ENCODE peak calls at places on chromosomes 7 and 10, in four cellular contexts. Q is aorta; V is left ventricle myocardium inferior; Z is CD4-positive, alpha-beta memory T cell. S is an unnamed sample.

GRCh38 chr10:132364594-132364970 is 32.4 kb upstream of the PWWP2B start:
- DNase-seq in Q (peak; percentile 42), V (no peak), Z (no peak), S (no peak)

GRCh38 chr10:47363781-47364180 is 15.6 kb downstream of the RBP3 start:
- DNase-seq in Q (no peak), V (no peak), Z (no peak), S (no peak)

GRCh38 chr10:99435986-99436633 is 5.7 kb upstream of the GOT1 start:
- DNase-seq in Q (no peak), V (no peak), Z (no peak), S (peak; percentile 60)

GRCh38 chr10:9209105-9209798 is 1154.8 kb downstream of the GATA3 start:
- DNase-seq in Q (peak; percentile 61), V (peak; percentile 43), Z (peak; percentile 50), S (peak; percentile 77)

GRCh38 chr10:113026679-113027078 is 76.6 kb downstream of the TCF7L2 start:
- DNase-seq in Q (no peak), V (no peak), Z (no peak), S (no peak)

GRCh38 chr10:106182542-106182941 is 982.0 kb downstream of the SORCS1 start:
- DNase-seq in Q (no peak), V (no peak), Z (no peak), S (no peak)

GRCh38 chr10:93461807-93462178 is 20.3 kb downstream of the MYOF start:
- DNase-seq in Q (no peak), V (no peak), Z (no peak), S (no peak)

GRCh38 chr7:81604075-81604807 is 165.6 kb downstream of the HGF start:
- DNase-seq in Q (no peak), V (no peak), Z (no peak), S (no peak)

GRCh38 chr10:92381543-92381954 is 90.6 kb downstream of the MARCHF5 start:
- DNase-seq in Q (no peak), V (no peak), Z (no peak), S (no peak)

GRCh38 chr10:129102906-129103693 is 363.9 kb upstream of the MGMT start:
- DNase-seq in Q (no peak), V (no peak), Z (no peak), S (no peak)

GRCh38 chr10:12533723-12534122 is 184.4 kb downstream of the CAMK1D start:
- DNase-seq in Q (no peak), V (no peak), Z (no peak), S (no peak)

GRCh38 chr7:70997275-70997674 is 134.7 kb upstream of the GALNT17 start:
- DNase-seq in Q (no peak), V (no peak), Z (no peak), S (no peak)

GRCh38 chr7:43785425-43785824 is 26.9 kb downstream of the BLVRA start:
- DNase-seq in Q (no peak), V (no peak), Z (no peak), S (no peak)

GRCh38 chr7:19352271-19352670 is 207.1 kb upstream of the FERD3L start:
- DNase-seq in Q (no peak), V (no peak), Z (no peak), S (no peak)

GRCh38 chr10:3895045-3895609 is 110.1 kb upstream of the KLF6 start:
- DNase-seq in Q (no peak), V (no peak), Z (no peak), S (no peak)

GRCh38 chr7:55173671-55174070 is 154.9 kb downstream of the EGFR start:
- DNase-seq in Q (no peak), V (no peak), Z (no peak), S (peak; percentile 14)

GRCh38 chr7:93327006-93327633 is 95.0 kb downstream of the VPS50 start:
- DNase-seq in Q (no peak), V (no peak), Z (no peak), S (no peak)

GRCh38 chr7:103660455-103661371 is 214.7 kb upstream of the SLC26A5 start:
- DNase-seq in Q (no peak), V (no peak), Z (no peak), S (peak; percentile 77)

GRCh38 chr10:87058171-87058570 is 36.5 kb downstream of the GLUD1 start:
- DNase-seq in Q (no peak), V (no peak), Z (no peak), S (no peak)

GRCh38 chr10:114681542-114681941 is 23.5 kb upstream of the ABLIM1 start:
- DNase-seq in Q (no peak), V (peak; percentile 39), Z (no peak), S (no peak)

GRCh38 chr10:132689721-132690360 is 96.1 kb downstream of the NKX6-2 start:
- DNase-seq in Q (peak; percentile 13), V (peak; percentile 3), Z (no peak), S (no peak)

GRCh38 chr10:132654708-132655661 is 117.4 kb downstream of the INPP5A start:
- DNase-seq in Q (peak; percentile 59), V (peak; percentile 42), Z (no peak), S (peak; percentile 66)

GRCh38 chr7:130831322-130831721 is 97.3 kb upstream of the KLF14 start:
- DNase-seq in Q (no peak), V (no peak), Z (no peak), S (no peak)

GRCh38 chr10:71878327-71879034 is 27.4 kb upstream of the PSAP start:
- DNase-seq in Q (no peak), V (peak; percentile 33), Z (no peak), S (no peak)

GRCh38 chr7:24970676-24971075 is 9.3 kb downstream of the OSBPL3 start:
- DNase-seq in Q (no peak), V (no peak), Z (no peak), S (no peak)

GRCh38 chr7:24974026-24974832 is 5.7 kb downstream of the OSBPL3 start:
- DNase-seq in Q (no peak), V (no peak), Z (no peak), S (no peak)

GRCh38 chr7:24972991-24973390 is 7.0 kb downstream of the OSBPL3 start:
- DNase-seq in Q (no peak), V (no peak), Z (no peak), S (no peak)

GRCh38 chr7:24972166-24972477 is 7.9 kb downstream of the OSBPL3 start:
- DNase-seq in Q (no peak), V (no peak), Z (no peak), S (no peak)

GRCh38 chr7:24971333-24972165 is 8.4 kb downstream of the OSBPL3 start:
- DNase-seq in Q (no peak), V (no peak), Z (peak; percentile 37), S (peak; percentile 24)
- H3K4me1 ChIP-seq in Q (no peaks in the 10 kb centered on the region), V (peaks cover 14% of the 10 kb centered on the region), Z (peaks cover 70% of the 10 kb centered on the region), S (peaks cover 29% of the 10 kb centered on the region)

GRCh38 chr10:69315100-69315542 is 36.8 kb downstream of the HK1 start:
- DNase-seq in Q (no peak), V (no peak), Z (no peak), S (peak; percentile 91)

GRCh38 chr10:69317175-69318086 is 39.1 kb downstream of the HK1 start:
- DNase-seq in Q (no peak), V (no peak), Z (no peak), S (peak; percentile 59)

GRCh38 chr10:69318087-69318996 is 40.0 kb downstream of the HK1 start:
- DNase-seq in Q (peak; percentile 95), V (peak; percentile 93), Z (peak; percentile 91), S (peak; percentile 98)

GRCh38 chr10:69316313-69317059 is 38.2 kb downstream of the HK1 start:
- DNase-seq in Q (no peak), V (no peak), Z (no peak), S (no peak)

GRCh38 chr10:69315610-69316312 is 37.5 kb downstream of the HK1 start:
- DNase-seq in Q (no peak), V (no peak), Z (no peak), S (no peak)
- H3K4me1 ChIP-seq in Q (no peaks in the 10 kb centered on the region), V (peaks cover 51% of the 10 kb centered on the region), Z (peaks cover 25% of the 10 kb centered on the region), S (peaks cover 60% of the 10 kb centered on the region)

DNA sequence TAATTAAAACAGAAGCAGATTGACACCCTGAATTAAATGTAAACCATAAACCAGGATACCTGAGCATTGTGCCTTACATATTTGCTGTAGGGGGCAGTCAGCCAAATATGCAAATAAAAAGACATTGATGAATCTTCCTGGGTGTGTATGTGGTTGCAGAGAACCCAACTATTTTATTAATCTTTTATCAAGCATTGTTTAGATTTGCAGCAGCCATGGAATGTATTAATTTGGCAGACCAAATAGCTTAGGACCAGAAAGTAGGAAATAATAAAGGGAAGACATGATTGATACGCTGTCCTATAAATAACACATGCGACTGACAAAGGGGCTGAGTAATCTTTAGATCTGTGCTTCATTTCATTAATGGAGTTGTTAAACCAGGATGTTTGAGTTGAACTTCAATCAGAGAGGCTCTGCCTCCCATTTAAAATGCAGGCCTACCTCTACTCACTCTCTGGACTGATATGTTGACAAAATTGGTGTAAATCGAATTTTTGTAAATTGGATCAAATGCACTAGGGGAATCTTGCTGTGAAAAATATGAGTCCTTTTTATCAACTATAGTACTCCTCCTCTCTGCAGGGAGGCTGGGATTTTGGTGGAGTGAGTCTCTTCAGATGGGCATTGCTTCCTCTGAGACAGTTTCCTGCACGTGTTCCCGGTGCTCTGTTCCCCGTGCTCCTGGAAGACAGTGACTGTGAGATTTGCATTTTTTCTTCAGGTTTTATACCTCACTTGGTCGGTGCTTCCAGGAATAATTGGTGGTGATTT is 11.8 kb downstream of the AUTS2 start:
- DNase-seq in Q (no peak), V (no peak), Z (no peak), S (no peak)
- H3K4me1 ChIP-seq in Q (no peaks in the 10 kb centered on the region), V (peaks cover 26% of the 10 kb centered on the region), Z (no peaks in the 10 kb centered on the region), S (no peaks in the 10 kb centered on the region)

DNA sequence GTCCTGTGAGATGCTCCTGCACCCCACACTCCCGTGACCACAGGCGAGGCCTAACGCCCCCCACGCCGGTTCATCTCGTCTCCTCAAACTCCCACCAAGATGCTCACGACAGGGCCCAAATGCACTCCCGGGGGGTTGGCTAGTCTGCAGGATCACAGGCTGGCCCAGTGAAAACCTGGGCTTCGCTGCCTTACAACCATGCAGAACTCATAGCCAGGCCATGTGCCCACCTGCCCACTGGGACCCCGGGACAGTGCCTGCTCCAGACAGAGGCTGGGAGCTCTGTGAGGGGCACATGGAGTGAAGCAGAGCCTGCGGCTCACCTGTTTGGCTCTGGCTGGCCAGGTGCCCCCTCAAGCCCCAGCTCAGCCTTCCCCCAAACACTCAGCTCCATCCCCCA is 9.4 kb upstream of the GPER1 start:
- DNase-seq in Q (no peak), V (no peak), Z (no peak), S (no peak)
- H3K4me1 ChIP-seq in Q (no peaks in the 10 kb centered on the region), V (peaks cover 30% of the 10 kb centered on the region), Z (no peaks in the 10 kb centered on the region), S (no peaks in the 10 kb centered on the region)

DNA sequence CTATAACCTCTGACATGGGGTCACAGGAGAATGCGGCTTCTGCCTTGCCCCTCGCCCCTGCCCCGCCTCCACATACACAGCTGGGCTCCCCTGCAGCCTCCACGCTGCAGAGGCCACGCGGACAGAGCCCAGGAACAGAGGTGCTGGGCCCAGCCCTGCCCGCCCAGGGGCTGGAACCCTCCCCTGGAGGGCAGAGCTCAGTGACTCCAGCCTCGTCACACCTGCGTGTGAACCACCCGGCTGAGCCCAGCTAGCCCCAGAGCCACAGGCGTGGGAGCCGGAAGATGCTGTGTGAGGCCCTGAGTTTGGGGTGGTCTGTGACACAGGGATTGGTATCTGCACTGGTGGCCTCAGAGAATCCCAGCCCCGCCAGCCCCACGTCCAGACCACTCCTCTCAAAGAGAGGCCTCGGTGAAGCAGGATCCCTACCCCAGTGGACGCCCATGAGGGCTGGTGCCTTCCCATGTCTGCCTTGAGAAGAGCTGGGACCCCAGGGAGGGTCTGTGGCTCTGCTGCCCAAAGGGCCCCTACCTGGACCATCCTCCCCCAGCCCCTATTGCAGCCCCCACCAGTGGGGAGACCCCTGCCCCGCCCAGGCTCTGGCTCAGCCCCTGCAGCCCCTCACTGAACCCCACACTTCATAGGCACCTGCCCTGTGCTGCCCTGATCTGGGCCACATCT is 8.1 kb upstream of the ADAP1 start:
- DNase-seq in Q (peak; percentile 44), V (peak; percentile 8), Z (no peak), S (no peak)
- H3K4me1 ChIP-seq in Q (no peaks in the 10 kb centered on the region), V (peaks cover 53% of the 10 kb centered on the region), Z (peaks cover 24% of the 10 kb centered on the region), S (no peaks in the 10 kb centered on the region)

S was measured in Caco-2.